ENCODE peak calls at places on chromosomes 12 and 14, in four cellular contexts. One of them, this sample, is unnamed.

GRCh38 chr14:95227279-95227860 is 70.0 kb upstream of the DICER1 start:
- DNase-seq in K562: no peak
- DNase-seq in H1: no peak
- DNase-seq in GM12878: no peak
- DNase-seq in this sample: no peak

GRCh38 chr12:29509503-29509902 is 12.0 kb upstream of the OVCH1 start:
- DNase-seq in K562: no peak
- DNase-seq in H1: no peak
- DNase-seq in GM12878: no peak
- DNase-seq in this sample: no peak

GRCh38 chr14:50829472-50830043 is 1.4 kb downstream of the NIN start:
- DNase-seq in K562: no peak
- DNase-seq in H1: peak
- DNase-seq in GM12878: no peak
- DNase-seq in this sample: no peak

GRCh38 chr14:50906326-50906725 is 34.5 kb downstream of the ABHD12B start:
- DNase-seq in K562: no peak
- DNase-seq in H1: no peak
- DNase-seq in GM12878: no peak
- DNase-seq in this sample: no peak

GRCh38 chr12:666766-667308 is 3.6 kb upstream of the NINJ2 start:
- DNase-seq in K562: no peak
- DNase-seq in H1: no peak
- DNase-seq in GM12878: peak
- DNase-seq in this sample: no peak

GRCh38 chr14:96108911-96109310 is 69.7 kb downstream of the C14orf132 start:
- DNase-seq in K562: no peak
- DNase-seq in H1: no peak
- DNase-seq in GM12878: no peak
- DNase-seq in this sample: no peak

GRCh38 chr14:36069535-36069900 is 107.0 kb downstream of the PTCSC3 start:
- DNase-seq in K562: peak
- DNase-seq in H1: peak
- DNase-seq in GM12878: no peak
- DNase-seq in this sample: peak

GRCh38 chr14:95597784-95598204 is 62.9 kb downstream of the GLRX5 start:
- DNase-seq in K562: no peak
- DNase-seq in H1: peak
- DNase-seq in GM12878: no peak
- DNase-seq in this sample: no peak

GRCh38 chr14:64149921-64150320 is 144.2 kb downstream of the ESR2 start:
- DNase-seq in K562: no peak
- DNase-seq in H1: no peak
- DNase-seq in GM12878: no peak
- DNase-seq in this sample: no peak

GRCh38 chr14:75449703-75450102 is 21.9 kb downstream of the JDP2 start:
- DNase-seq in K562: no peak
- DNase-seq in H1: no peak
- DNase-seq in GM12878: no peak
- DNase-seq in this sample: no peak

GRCh38 chr14:53956427-53957201 is at the start of gene BMP4:
- DNase-seq in K562: peak
- DNase-seq in H1: peak
- DNase-seq in GM12878: no peak
- DNase-seq in this sample: peak

GRCh38 chr14:24160499-24160849 is 591 bp upstream of the IRF9 start:
- DNase-seq in K562: no peak
- DNase-seq in H1: no peak
- DNase-seq in GM12878: no peak
- DNase-seq in this sample: no peak

GRCh38 chr14:24162083-24162482 is 1.0 kb downstream of the IRF9 start:
- DNase-seq in K562: no peak
- DNase-seq in H1: no peak
- DNase-seq in GM12878: no peak
- DNase-seq in this sample: no peak

GRCh38 chr14:24164591-24164991 is 3.5 kb downstream of the IRF9 start:
- DNase-seq in K562: no peak
- DNase-seq in H1: no peak
- DNase-seq in GM12878: no peak
- DNase-seq in this sample: no peak

GRCh38 chr14:24159777-24160498 is 1.1 kb upstream of the IRF9 start:
- DNase-seq in K562: no peak
- DNase-seq in H1: no peak
- DNase-seq in GM12878: no peak
- DNase-seq in this sample: no peak

GRCh38 chr14:24160850-24161804 is at the start of gene IRF9:
- DNase-seq in K562: peak
- DNase-seq in H1: peak
- DNase-seq in GM12878: peak
- DNase-seq in this sample: peak
- TF ChIP-seq POLR2A in K562: peak
- TF ChIP-seq POLR2A in H1: no peak
- TF ChIP-seq POLR2A in GM12878: peak
- TF ChIP-seq POLR2A in this sample: peak

GRCh38 chr12:71799105-71799504 is 40.5 kb upstream of the TBC1D15 start:
- DNase-seq in K562: no peak
- DNase-seq in H1: no peak
- DNase-seq in GM12878: no peak
- DNase-seq in this sample: no peak
- TF ChIP-seq RAD21 in K562: no peak
- TF ChIP-seq RAD21 in H1: no peak
- TF ChIP-seq RAD21 in GM12878: no peak
- TF ChIP-seq RAD21 in this sample: no peak

GRCh38 chr12:63415357-63415756 is 252.9 kb downstream of the DPY19L2 start:
- DNase-seq in K562: no peak
- DNase-seq in H1: no peak
- DNase-seq in GM12878: no peak
- DNase-seq in this sample: no peak

GRCh38 chr12:63423839-63424238 is 244.5 kb downstream of the DPY19L2 start:
- DNase-seq in K562: no peak
- DNase-seq in H1: no peak
- DNase-seq in GM12878: no peak
- DNase-seq in this sample: no peak

GRCh38 chr12:63416788-63417187 is 251.5 kb downstream of the DPY19L2 start:
- DNase-seq in K562: no peak
- DNase-seq in H1: no peak
- DNase-seq in GM12878: no peak
- DNase-seq in this sample: no peak

GRCh38 chr12:63420206-63420644 is 248.1 kb downstream of the DPY19L2 start:
- DNase-seq in K562: peak
- DNase-seq in H1: peak
- DNase-seq in GM12878: peak
- DNase-seq in this sample: peak

GRCh38 chr12:63419119-63419518 is 249.2 kb downstream of the DPY19L2 start:
- DNase-seq in K562: no peak
- DNase-seq in H1: no peak
- DNase-seq in GM12878: no peak
- DNase-seq in this sample: peak
- TF ChIP-seq EGR1 in K562: no peak
- TF ChIP-seq EGR1 in H1: no peak
- TF ChIP-seq EGR1 in GM12878: no peak
- TF ChIP-seq EGR1 in this sample: no peak

GRCh38 chr12:6952121-6952859 is 1.1 kb downstream of the PTPN6 start:
- DNase-seq in K562: no peak
- DNase-seq in H1: no peak
- DNase-seq in GM12878: no peak
- DNase-seq in this sample: no peak
- TF ChIP-seq POLR2A in K562: no peak
- TF ChIP-seq POLR2A in H1: no peak
- TF ChIP-seq POLR2A in GM12878: no peak
- TF ChIP-seq POLR2A in this sample: no peak

GRCh38 chr12:59164991-59165718 is 244.9 kb upstream of the LRIG3 start:
- DNase-seq in K562: no peak
- DNase-seq in H1: no peak
- DNase-seq in GM12878: no peak
- DNase-seq in this sample: peak
- TF ChIP-seq RAD21 in K562: no peak
- TF ChIP-seq RAD21 in H1: peak
- TF ChIP-seq RAD21 in GM12878: no peak
- TF ChIP-seq RAD21 in this sample: peak

GRCh38 chr14:89276424-89276975 is 140.5 kb downstream of the FOXN3 start:
- DNase-seq in K562: no peak
- DNase-seq in H1: no peak
- DNase-seq in GM12878: peak
- DNase-seq in this sample: no peak
- TF ChIP-seq EGR1 in K562: no peak
- TF ChIP-seq EGR1 in H1: no peak
- TF ChIP-seq EGR1 in GM12878: no peak
- TF ChIP-seq EGR1 in this sample: no peak

GRCh38 chr12:2003676-2004112 is 563 bp downstream of the DCP1B start:
- DNase-seq in K562: no peak
- DNase-seq in H1: no peak
- DNase-seq in GM12878: no peak
- DNase-seq in this sample: no peak

GRCh38 chr12:2008677-2009076 is 4.4 kb upstream of the DCP1B start:
- DNase-seq in K562: no peak
- DNase-seq in H1: no peak
- DNase-seq in GM12878: no peak
- DNase-seq in this sample: no peak

GRCh38 chr12:2009623-2010022 is 5.4 kb upstream of the DCP1B start:
- DNase-seq in K562: no peak
- DNase-seq in H1: no peak
- DNase-seq in GM12878: no peak
- DNase-seq in this sample: no peak

GRCh38 chr12:2004113-2004929 is at the start of gene DCP1B:
- DNase-seq in K562: peak
- DNase-seq in H1: peak
- DNase-seq in GM12878: peak
- DNase-seq in this sample: peak
- TF ChIP-seq POLR2A in K562: peak
- TF ChIP-seq POLR2A in H1: no peak
- TF ChIP-seq POLR2A in GM12878: peak
- TF ChIP-seq POLR2A in this sample: peak

GRCh38 chr12:115835445-115835844 is 442.0 kb downstream of the MED13L start:
- DNase-seq in K562: no peak
- DNase-seq in H1: no peak
- DNase-seq in GM12878: no peak
- DNase-seq in this sample: no peak
- TF ChIP-seq RAD21 in K562: no peak
- TF ChIP-seq RAD21 in H1: no peak
- TF ChIP-seq RAD21 in GM12878: no peak
- TF ChIP-seq RAD21 in this sample: no peak

This sample was measured in HCT116.